ENCODE peak calls at places on chromosomes 13 and 19, in five cellular contexts. V, S, N, U and G are unnamed samples.

GRCh38 chr13:95644611-95645052 is at the start of gene DZIP1:
- DNase-seq in V (peak), U (peak), N (peak), S (peak), G (peak)

GRCh38 chr19:39498262-39499081 is at the start of gene DLL3:
- DNase-seq in S (peak), U (peak), N (no peak), V (no peak), G (no peak)

GRCh38 chr13:46031581-46032263 is 20.8 kb downstream of the ZC3H13 start:
- DNase-seq in S (no peak), U (no peak), N (no peak), V (no peak), G (no peak)

GRCh38 chr19:19539738-19540703 is 2.0 kb downstream of the CILP2 start:
- DNase-seq in U (peak), S (peak), V (peak), N (no peak), G (peak)

GRCh38 chr19:20423381-20424207 is 142.0 kb downstream of the ZNF737 start:
- DNase-seq in S (peak), U (peak), V (peak), N (no peak), G (peak)

GRCh38 chr19:34837262-34837661 is 64.2 kb upstream of the ZNF599 start:
- DNase-seq in U (peak), V (peak), S (no peak), N (no peak), G (peak)

GRCh38 chr19:2051771-2052704 is 994 bp upstream of the MKNK2 start:
- DNase-seq in V (peak), N (no peak), U (peak), S (peak), G (peak)

GRCh38 chr19:55688422-55689218 is 13.6 kb downstream of the EPN1 start:
- DNase-seq in S (no peak), N (no peak), U (no peak), V (peak), G (peak)

GRCh38 chr13:40401911-40402776 is 264.3 kb downstream of the FOXO1 start:
- DNase-seq in U (peak), N (no peak), V (peak), S (peak), G (peak)

GRCh38 chr19:49555600-49556411 is 24.6 kb downstream of the NOSIP start:
- DNase-seq in U (peak), N (no peak), S (peak), V (peak), G (peak)

GRCh38 chr19:58586131-58586765 is 13.1 kb upstream of the MZF1 start:
- DNase-seq in V (no peak), S (no peak), N (no peak), U (no peak), G (no peak)

GRCh38 chr19:36081385-36081784 is 26.7 kb downstream of the WDR62 start:
- DNase-seq in S (no peak), V (no peak), U (no peak), N (no peak), G (no peak)

GRCh38 chr19:7980168-7980567 is 25.3 kb downstream of the ELAVL1 start:
- DNase-seq in S (no peak), U (no peak), V (no peak), N (no peak), G (no peak)

GRCh38 chr13:76829572-76830327 is 56.5 kb downstream of the KCTD12 start:
- DNase-seq in N (no peak), U (no peak), V (peak), S (no peak), G (no peak)

GRCh38 chr19:49473868-49474544 is at the start of gene FLT3LG:
- DNase-seq in N (no peak), V (peak), S (peak), U (peak), G (peak)

GRCh38 chr19:18282021-18282787 is 782 bp upstream of the JUND start:
- DNase-seq in V (no peak), N (no peak), S (no peak), U (no peak), G (no peak)

GRCh38 chr19:42290523-42291436 is 11.2 kb upstream of the PRR19 start:
- DNase-seq in N (no peak), U (peak), V (no peak), S (peak), G (peak)

GRCh38 chr13:113978741-113979481 is 5.0 kb upstream of the C13orf46 start:
- DNase-seq in S (no peak), V (peak), N (no peak), U (no peak), G (peak)

GRCh38 chr19:2034729-2035589 is 16.1 kb downstream of the MKNK2 start:
- DNase-seq in N (no peak), U (peak), S (peak), V (peak), G (peak)

GRCh38 chr13:23509781-23510543 is 60.2 kb upstream of the TNFRSF19 start:
- DNase-seq in N (no peak), V (no peak), U (peak), S (peak), G (no peak)

GRCh38 chr19:7512400-7512851 is 3.5 kb upstream of the ZNF358 start:
- DNase-seq in N (no peak), U (peak), S (peak), V (no peak), G (no peak)

GRCh38 chr13:31209172-31209818 is 9.5 kb downstream of the B3GLCT start:
- DNase-seq in U (peak), N (peak), V (peak), S (peak), G (no peak)

GRCh38 chr19:47471733-47472457 is at the start of gene SLC8A2:
- DNase-seq in N (no peak), S (peak), U (peak), V (peak), G (peak)

GRCh38 chr13:45718992-45719391 is 16.9 kb downstream of the CBY2 start:
- DNase-seq in N (no peak), V (no peak), S (peak), U (peak), G (no peak)

GRCh38 chr19:531753-532571 is at the start of gene CDC34:
- DNase-seq in S (no peak), N (no peak), U (no peak), V (no peak), G (peak)

GRCh38 chr19:591099-591958 is 1.6 kb downstream of the HCN2 start:
- DNase-seq in U (no peak), S (no peak), V (no peak), N (no peak), G (peak)

GRCh38 chr19:3443840-3444694 is 36.3 kb downstream of the SMIM24 start:
- DNase-seq in U (peak), V (no peak), S (no peak), N (no peak), G (no peak)

GRCh38 chr19:16041571-16042386 is 34.5 kb upstream of the TPM4 start:
- DNase-seq in U (peak), N (no peak), V (peak), S (peak), G (peak)

GRCh38 chr19:5665781-5666513 is 14.4 kb downstream of the MICOS13 start:
- DNase-seq in U (peak), N (no peak), S (peak), V (no peak), G (no peak)

GRCh38 chr13:50400930-50401553 is 385.8 kb downstream of the KCNRG start:
- DNase-seq in N (peak), S (peak), U (peak), V (no peak), G (no peak)

GRCh38 chr13:75219479-75220237 is 262.3 kb downstream of the TBC1D4 start:
- DNase-seq in N (no peak), S (peak), U (peak), V (peak), G (peak)

GRCh38 chr19:13622727-13623126 is 116.4 kb upstream of the CACNA1A start:
- DNase-seq in S (no peak), N (no peak), V (no peak), U (no peak), G (no peak)

GRCh38 chr13:84686458-84686857 is 804.2 kb upstream of the SLITRK1 start:
- DNase-seq in V (no peak), N (no peak), U (no peak), S (no peak), G (no peak)

GRCh38 chr13:40271931-40272775 is 394.3 kb downstream of the FOXO1 start:
- DNase-seq in N (peak), S (peak), U (peak), V (peak), G (no peak)

GRCh38 chr13:44159633-44160279 is 213.9 kb upstream of the SERP2 start:
- DNase-seq in U (no peak), S (peak), V (no peak), N (no peak), G (no peak)

GRCh38 chr13:102724923-102725322 is 30.1 kb upstream of the METTL21C start:
- DNase-seq in S (peak), U (peak), V (no peak), N (no peak), G (no peak)

GRCh38 chr13:109380457-109380856 is 405.9 kb downstream of the IRS2 start:
- DNase-seq in S (no peak), N (no peak), U (no peak), V (no peak), G (no peak)

GRCh38 chr13:55576389-55576788 is 1564.3 kb upstream of the PRR20A start:
- DNase-seq in U (no peak), V (no peak), N (no peak), S (no peak), G (no peak)

GRCh38 chr13:51643882-51644281 is 59.6 kb downstream of the WDFY2 start:
- DNase-seq in S (peak), N (no peak), U (peak), V (no peak), G (no peak)